ENCODE peak calls at places on chromosomes 11 and 22, in five cellular contexts. U, R, V, T and K are unnamed samples.

GRCh38 chr11:75966546-75967287 is 151.7 kb downstream of the UVRAG start:
- DNase-seq in U (no peak), R (no peak), V (no peak), T (no peak), K (peak)

GRCh38 chr11:69088676-69089146 is 40.0 kb downstream of the TPCN2 start:
- DNase-seq in U (peak), R (peak), V (peak), T (peak), K (peak)

GRCh38 chr22:45505991-45506743 is 3.5 kb downstream of the FBLN1 start:
- DNase-seq in U (no peak), R (no peak), V (no peak), T (no peak), K (no peak)

GRCh38 chr22:37623075-37624016 is 14.7 kb downstream of the GGA1 start:
- DNase-seq in U (no peak), R (peak), V (peak), T (peak), K (peak)

GRCh38 chr11:33692013-33692504 is 8.6 kb downstream of the C11orf91 start:
- DNase-seq in U (peak), R (no peak), V (no peak), T (no peak), K (peak)

GRCh38 chr22:36336246-36337182 is 51.3 kb downstream of the MYH9 start:
- DNase-seq in U (no peak), R (no peak), V (no peak), T (no peak), K (no peak)

GRCh38 chr11:69430566-69430965 is 50.9 kb upstream of the LINC01488 start:
- DNase-seq in U (no peak), R (no peak), V (no peak), T (no peak), K (no peak)

GRCh38 chr11:86182976-86183584 is 61.5 kb upstream of the EED start:
- DNase-seq in U (no peak), R (no peak), V (peak), T (peak), K (peak)

GRCh38 chr11:1574256-1575242 is 2.5 kb upstream of the DUSP8 start:
- DNase-seq in U (peak), R (peak), V (peak), T (peak), K (no peak)

GRCh38 chr11:44304091-44305084 is 5.6 kb downstream of the ALX4 start:
- DNase-seq in U (no peak), R (peak), V (peak), T (peak), K (no peak)

GRCh38 chr11:59755701-59756495 is 722 bp downstream of the STX3 start:
- DNase-seq in U (peak), R (peak), V (peak), T (peak), K (peak)

GRCh38 chr11:27972432-27973170 is 135.4 kb downstream of the KIF18A start:
- DNase-seq in U (no peak), R (no peak), V (no peak), T (no peak), K (no peak)

GRCh38 chr22:23533771-23534191 is 46.3 kb downstream of the IGLL1 start:
- DNase-seq in U (peak), R (peak), V (no peak), T (no peak), K (no peak)

GRCh38 chr22:25754527-25755202 is 12.7 kb downstream of the MYO18B start:
- DNase-seq in U (peak), R (no peak), V (no peak), T (no peak), K (no peak)

GRCh38 chr22:17786435-17787158 is 12.3 kb upstream of the BID start:
- DNase-seq in U (no peak), R (peak), V (no peak), T (no peak), K (no peak)

GRCh38 chr22:43681724-43682360 is 130.3 kb downstream of the EFCAB6 start:
- DNase-seq in U (no peak), R (no peak), V (peak), T (no peak), K (no peak)

GRCh38 chr11:28528217-28528616 is 420.0 kb downstream of the METTL15 start:
- DNase-seq in U (no peak), R (no peak), V (no peak), T (no peak), K (no peak)

GRCh38 chr11:44324787-44325525 is 15.0 kb upstream of the ALX4 start:
- DNase-seq in U (no peak), R (no peak), V (no peak), T (no peak), K (no peak)

GRCh38 chr22:23180301-23180892 is at the start of gene BCR:
- DNase-seq in U (peak), R (no peak), V (peak), T (peak), K (peak)

GRCh38 chr11:20881328-20882079 is 212.1 kb downstream of the NELL1 start:
- DNase-seq in U (no peak), R (peak), V (no peak), T (no peak), K (no peak)

GRCh38 chr11:123653997-123654565 is 343 bp downstream of the SCN3B start:
- DNase-seq in U (peak), R (peak), V (peak), T (peak), K (peak)

GRCh38 chr22:43257549-43257948 is 70.6 kb upstream of the TTLL12 start:
- DNase-seq in U (no peak), R (no peak), V (no peak), T (no peak), K (no peak)

GRCh38 chr11:17563248-17563647 is 16.2 kb downstream of the OTOG start:
- DNase-seq in U (peak), R (peak), V (no peak), T (no peak), K (no peak)

GRCh38 chr11:10460611-10461275 is 5.7 kb downstream of the AMPD3 start:
- DNase-seq in U (no peak), R (peak), V (no peak), T (no peak), K (no peak)

GRCh38 chr11:38562562-38562961 is 1964.5 kb upstream of the RAG2 start:
- DNase-seq in U (no peak), R (no peak), V (no peak), T (no peak), K (no peak)

GRCh38 chr22:18000441-18001039 is 23.8 kb downstream of the MICAL3 start:
- DNase-seq in U (no peak), R (no peak), V (peak), T (peak), K (no peak)

GRCh38 chr11:99739464-99740089 is 718.8 kb downstream of the CNTN5 start:
- DNase-seq in U (no peak), R (no peak), V (no peak), T (no peak), K (peak)

GRCh38 chr22:19855504-19856409 is 1.1 kb upstream of the GNB1L start:
- DNase-seq in U (peak), R (peak), V (peak), T (peak), K (peak)

GRCh38 chr11:35145249-35145648 is 6.3 kb downstream of the CD44 start:
- DNase-seq in U (no peak), R (no peak), V (peak), T (peak), K (no peak)

GRCh38 chr22:36165161-36165560 is 4.6 kb upstream of the APOL3 start:
- DNase-seq in U (no peak), R (no peak), V (no peak), T (no peak), K (no peak)

GRCh38 chr11:20089796-20090653 is 70.2 kb downstream of the DBX1 start:
- DNase-seq in U (no peak), R (no peak), V (no peak), T (no peak), K (no peak)

GRCh38 chr11:1368216-1368615 is 21.5 kb upstream of the BRSK2 start:
- DNase-seq in U (peak), R (no peak), V (no peak), T (no peak), K (no peak)